ENCODE peak calls at places on chromosomes 2 and 18, in ten cellular contexts. R, Z, E, U, J, T, K, F, Q and C are unnamed samples.
A peak's percentile ranks its signal among the peaks of the same experiment; 100 is the strongest.

GRCh38 chr2:88329815-88330603 is 122.5 kb downstream of the FOXI3 start:
- DNase-seq in R (peak; percentile 1), Z (no peak), E (no peak), U (no peak), J (peak; percentile 93), T (no peak), K (no peak), F (peak; percentile 78), Q (no peak), C (peak; percentile 68)

GRCh38 chr2:234368861-234369261 is 128.0 kb downstream of the ARL4C start:
- DNase-seq in R (peak; percentile 23), Z (no peak), E (peak; percentile 53), U (no peak), J (peak; percentile 12), T (peak; percentile 53), K (no peak), F (no peak), Q (peak; percentile 77), C (peak; percentile 36)

GRCh38 chr2:124877065-124877671 is 852.1 kb downstream of the CNTNAP5 start:
- DNase-seq in R (peak; percentile 76), Z (no peak), E (no peak), U (no peak), J (no peak), T (no peak), K (no peak), F (no peak), Q (no peak), C (no peak)

GRCh38 chr2:119083416-119083815 is 75.1 kb downstream of the C1QL2 start:
- DNase-seq in R (no peak), Z (no peak), E (no peak), U (no peak), J (no peak), T (no peak), K (no peak), F (no peak), Q (no peak), C (no peak)

GRCh38 chr2:179595284-179595683 is 266.1 kb downstream of the ZNF385B start:
- DNase-seq in R (no peak), Z (no peak), E (no peak), U (peak; percentile 6), J (peak; percentile 13), T (no peak), K (peak; percentile 34), F (no peak), Q (no peak), C (no peak)

GRCh38 chr2:100422320-100422719 is 4.9 kb upstream of the CHST10 start:
- DNase-seq in R (peak; percentile 10), Z (no peak), E (peak; percentile 66), U (peak; percentile 70), J (peak; percentile 58), T (no peak), K (peak; percentile 65), F (peak; percentile 28), Q (no peak), C (no peak)

GRCh38 chr2:47534179-47534919 is 131.4 kb downstream of the MSH2 start:
- DNase-seq in R (peak; percentile 86), Z (peak; percentile 52), E (no peak), U (no peak), J (no peak), T (no peak), K (no peak), F (no peak), Q (no peak), C (no peak)

GRCh38 chr2:41750829-41751228 is 297.0 kb upstream of the PKDCC start:
- DNase-seq in R (no peak), Z (no peak), E (no peak), U (no peak), J (no peak), T (no peak), K (no peak), F (no peak), Q (no peak), C (no peak)

GRCh38 chr2:217108086-217108485 is 248.2 kb upstream of the TNP1 start:
- DNase-seq in R (no peak), Z (no peak), E (no peak), U (no peak), J (no peak), T (no peak), K (no peak), F (no peak), Q (no peak), C (no peak)

GRCh38 chr2:217107480-217107879 is 247.6 kb upstream of the TNP1 start:
- DNase-seq in R (no peak), Z (no peak), E (no peak), U (no peak), J (no peak), T (no peak), K (no peak), F (no peak), Q (no peak), C (no peak)

GRCh38 chr2:217105733-217106649 is 246.1 kb upstream of the TNP1 start:
- DNase-seq in R (peak; percentile 99), Z (peak; percentile 97), E (peak; percentile 43), U (no peak), J (no peak), T (no peak), K (no peak), F (peak; percentile 80), Q (peak; percentile 2), C (peak; percentile 99)

GRCh38 chr2:217108575-217109027 is 248.7 kb upstream of the TNP1 start:
- DNase-seq in R (no peak), Z (no peak), E (no peak), U (no peak), J (no peak), T (no peak), K (no peak), F (no peak), Q (no peak), C (no peak)

GRCh38 chr2:217106650-217107014 is 246.8 kb upstream of the TNP1 start:
- DNase-seq in R (peak; percentile 49), Z (no peak), E (no peak), U (no peak), J (peak; percentile 38), T (no peak), K (no peak), F (peak; percentile 27), Q (no peak), C (no peak)
- TF ChIP-seq CTCF in R (peak; percentile 77), Z (peak; percentile 59), E (peak; percentile 15), U (peak; percentile 50), J (peak; percentile 85), T (no peak), K (peak; percentile 62), F (peak; percentile 99), Q (peak; percentile 35), C (peak; percentile 84)

GRCh38 chr18:76824754-76825153 is 2.4 kb downstream of the ZNF236 start:
- DNase-seq in R (no peak), Z (no peak), E (no peak), U (no peak), J (no peak), T (no peak), K (no peak), F (no peak), Q (no peak), C (no peak)

GRCh38 chr18:76822510-76823165 is at the start of gene ZNF236:
- DNase-seq in R (peak; percentile 65), Z (no peak), E (peak; percentile 34), U (peak; percentile 81), J (peak; percentile 93), T (peak; percentile 50), K (peak; percentile 91), F (no peak), Q (no peak), C (no peak)

GRCh38 chr18:76824136-76824676 is 1.8 kb downstream of the ZNF236 start:
- DNase-seq in R (no peak), Z (no peak), E (no peak), U (no peak), J (no peak), T (no peak), K (no peak), F (no peak), Q (no peak), C (no peak)

GRCh38 chr18:76823166-76823539 is 796 bp downstream of the ZNF236 start:
- DNase-seq in R (no peak), Z (no peak), E (no peak), U (no peak), J (no peak), T (no peak), K (no peak), F (no peak), Q (no peak), C (no peak)

DNA sequence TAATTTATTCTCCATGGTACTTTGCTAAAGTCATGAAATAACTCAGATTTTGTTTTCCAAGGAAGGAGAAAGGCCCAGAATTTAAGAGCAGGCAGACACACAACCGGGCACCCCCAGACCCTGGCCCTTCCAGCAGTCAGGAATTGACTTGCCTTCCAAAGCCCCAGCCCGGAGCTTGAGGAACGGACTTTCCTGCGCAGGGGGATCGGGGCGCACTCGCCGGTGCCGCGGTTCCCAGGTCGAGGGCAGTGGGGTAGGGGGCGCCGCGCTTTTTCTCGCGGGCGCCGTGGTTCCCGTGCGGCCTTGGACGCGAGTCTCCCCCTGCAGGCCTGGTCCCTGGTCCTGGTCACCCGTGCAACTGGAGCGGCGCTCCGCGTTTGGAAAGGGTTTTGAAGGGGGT is 1.2 kb downstream of the ZNF236 start:
- DNase-seq in R (peak; percentile 14), Z (no peak), E (peak; percentile 47), U (peak; percentile 68), J (peak; percentile 67), T (no peak), K (peak; percentile 48), F (no peak), Q (no peak), C (no peak)
- TF ChIP-seq CTCF in R (no peak), Z (peak; percentile 63), E (peak; percentile 31), U (no peak), J (peak; percentile 44), T (no peak), K (peak; percentile 50), F (peak; percentile 47), Q (no peak), C (no peak)

DNA sequence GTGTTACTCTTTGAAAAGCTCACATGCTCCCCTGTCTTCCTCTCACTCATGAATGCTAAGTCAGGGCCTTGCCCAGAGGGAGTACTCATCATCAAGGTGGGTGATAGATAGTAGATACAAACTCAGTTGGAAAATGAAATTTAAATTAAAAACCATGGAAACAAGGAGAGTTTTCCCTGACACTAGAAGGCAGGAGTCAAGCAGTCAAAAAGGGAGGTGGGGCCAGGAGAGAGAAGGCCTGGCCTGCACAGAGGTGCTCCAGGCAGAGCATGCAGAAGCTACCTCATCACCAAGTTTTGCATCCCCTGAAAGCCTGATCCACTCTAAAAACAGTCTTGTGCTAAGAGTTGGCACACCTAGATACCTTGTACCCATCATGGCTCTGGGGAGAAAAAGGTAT is 143.7 kb downstream of the MYO5B start:
- DNase-seq in R (no peak), Z (no peak), E (peak; percentile 6), U (no peak), J (peak; percentile 43), T (no peak), K (peak; percentile 10), F (no peak), Q (no peak), C (no peak)
- TF ChIP-seq CTCF in R (peak; percentile 11), Z (no peak), E (peak; percentile 19), U (no peak), J (peak; percentile 60), T (no peak), K (peak; percentile 40), F (peak; percentile 48), Q (peak; percentile 24), C (peak; percentile 49)

DNA sequence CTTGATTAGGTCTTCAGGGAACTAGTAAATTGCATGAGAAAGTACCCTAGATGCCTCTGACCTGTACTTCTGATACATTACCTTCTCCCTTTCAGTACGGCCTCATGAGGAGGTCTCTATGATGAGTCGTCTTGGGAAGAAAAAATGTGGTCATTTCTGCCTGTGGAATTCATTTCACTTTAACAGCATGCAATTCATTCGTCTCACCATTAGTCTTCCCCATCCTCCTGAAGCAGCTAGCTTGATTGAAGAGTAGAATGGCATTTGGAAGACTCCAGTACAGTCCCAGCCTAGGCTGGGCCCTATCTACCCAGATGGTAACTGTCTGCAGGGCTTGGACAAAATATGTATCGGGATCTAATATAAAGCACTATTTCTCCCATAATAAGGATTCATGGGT is 52.1 kb downstream of the TMX3 start:
- DNase-seq in R (peak; percentile 27), Z (no peak), E (no peak), U (no peak), J (no peak), T (no peak), K (no peak), F (no peak), Q (no peak), C (no peak)
- TF ChIP-seq CTCF in R (no peak), Z (no peak), E (no peak), U (no peak), J (no peak), T (no peak), K (peak; percentile 11), F (peak; percentile 25), Q (no peak), C (peak; percentile 24)